ENCODE peak calls at places on chromosomes 5 and 9, in nine cellular contexts. J, D, R, H, W, F, G, T and Z are unnamed samples. For H3K4me1, the result is how much of the 10 kb centered on the place peaks cover.

GRCh38 chr5:90874066-90874465 is 315.5 kb downstream of the ADGRV1 start:
- DNase-seq in J (no peak), D (no peak), R (no peak), H (no peak), W (no peak), F (no peak), G (no peak), T (no peak), Z (no peak)

GRCh38 chr5:157541452-157542118 is 34.0 kb downstream of the ADAM19 start:
- DNase-seq in J (no peak), D (no peak), R (no peak), H (no peak), W (no peak), F (no peak), G (no peak), T (no peak), Z (no peak)

GRCh38 chr5:109450129-109450877 is 40.5 kb upstream of the PJA2 start:
- DNase-seq in J (no peak), D (no peak), R (no peak), H (no peak), W (peak), F (no peak), G (no peak), T (no peak), Z (no peak)

GRCh38 chr5:125746936-125747335 is 676.3 kb upstream of the GRAMD2B start:
- DNase-seq in J (no peak), D (no peak), R (no peak), H (no peak), W (no peak), F (no peak), G (no peak), T (no peak), Z (no peak)

GRCh38 chr5:73911761-73912393 is 285.9 kb downstream of the ARHGEF28 start:
- DNase-seq in J (no peak), D (no peak), R (no peak), H (peak), W (no peak), F (no peak), G (no peak), T (no peak), Z (no peak)

GRCh38 chr5:116437922-116438578 is 136.6 kb downstream of the SEMA6A start:
- DNase-seq in J (no peak), D (no peak), R (no peak), H (no peak), W (no peak), F (no peak), G (no peak), T (no peak), Z (no peak)

GRCh38 chr9:129166962-129167557 is 11.0 kb downstream of the IER5L start:
- DNase-seq in J (peak), D (peak), R (no peak), H (peak), W (no peak), F (peak), G (peak), T (no peak), Z (peak)

GRCh38 chr9:38059233-38059936 is 9.6 kb downstream of the SHB start:
- DNase-seq in J (no peak), D (no peak), R (no peak), H (no peak), W (no peak), F (no peak), G (no peak), T (no peak), Z (no peak)

GRCh38 chr5:6461006-6461405 is 12.3 kb downstream of the UBE2QL1 start:
- DNase-seq in J (no peak), D (no peak), R (no peak), H (no peak), W (no peak), F (no peak), G (no peak), T (no peak), Z (no peak)

GRCh38 chr9:129624947-129625346 is 1.0 kb upstream of the NTMT1 start:
- DNase-seq in J (peak), D (no peak), R (no peak), H (no peak), W (peak), F (no peak), G (no peak), T (peak), Z (no peak)

GRCh38 chr5:31209341-31209740 is 15.9 kb downstream of the CDH6 start:
- DNase-seq in J (no peak), D (no peak), R (no peak), H (no peak), W (no peak), F (no peak), G (no peak), T (no peak), Z (no peak)

GRCh38 chr9:105063665-105064247 is 135.8 kb upstream of the ABCA1 start:
- DNase-seq in J (no peak), D (no peak), R (no peak), H (peak), W (no peak), F (no peak), G (no peak), T (no peak), Z (no peak)

GRCh38 chr9:129550199-129550839 is 70.6 kb downstream of the C9orf50 start:
- DNase-seq in J (no peak), D (peak), R (no peak), H (peak), W (no peak), F (peak), G (peak), T (peak), Z (no peak)

GRCh38 chr9:109556061-109556460 is 58.0 kb upstream of the PTPN3 start:
- DNase-seq in J (no peak), D (no peak), R (no peak), H (no peak), W (no peak), F (no peak), G (no peak), T (no peak), Z (no peak)

GRCh38 chr5:28542968-28543367 is 1504.6 kb upstream of the CDH9 start:
- DNase-seq in J (no peak), D (no peak), R (no peak), H (peak), W (no peak), F (no peak), G (no peak), T (no peak), Z (no peak)

GRCh38 chr9:134730011-134730760 is 88.6 kb downstream of the COL5A1 start:
- DNase-seq in J (no peak), D (peak), R (no peak), H (peak), W (no peak), F (no peak), G (no peak), T (no peak), Z (no peak)

GRCh38 chr9:83649080-83649479 is 26.1 kb downstream of the IDNK start:
- DNase-seq in J (peak), D (peak), R (no peak), H (peak), W (peak), F (peak), G (peak), T (peak), Z (no peak)

GRCh38 chr5:93279292-93279974 is 301.6 kb downstream of the NR2F1-AS1 start:
- DNase-seq in J (no peak), D (no peak), R (no peak), H (no peak), W (no peak), F (no peak), G (no peak), T (no peak), Z (no peak)

GRCh38 chr5:52947208-52947607 is 41.9 kb upstream of the ITGA2 start:
- DNase-seq in J (no peak), D (no peak), R (no peak), H (no peak), W (no peak), F (no peak), G (no peak), T (no peak), Z (no peak)

GRCh38 chr5:15601274-15601673 is 101.3 kb downstream of the FBXL7 start:
- DNase-seq in J (no peak), D (no peak), R (no peak), H (peak), W (no peak), F (no peak), G (no peak), T (peak), Z (no peak)

GRCh38 chr9:95381243-95381642 is 63.7 kb upstream of the FANCC start:
- DNase-seq in J (peak), D (no peak), R (peak), H (peak), W (no peak), F (no peak), G (no peak), T (no peak), Z (no peak)

GRCh38 chr5:157571357-157571827 is 4.2 kb downstream of the ADAM19 start:
- DNase-seq in J (no peak), D (no peak), R (peak), H (peak), W (peak), F (peak), G (no peak), T (no peak), Z (no peak)

GRCh38 chr5:150329881-150330876 is 27.3 kb upstream of the TCOF1 start:
- DNase-seq in J (no peak), D (no peak), R (no peak), H (no peak), W (no peak), F (no peak), G (no peak), T (no peak), Z (no peak)

GRCh38 chr5:90941002-90941720 is 382.6 kb downstream of the ADGRV1 start:
- DNase-seq in J (no peak), D (no peak), R (no peak), H (no peak), W (no peak), F (no peak), G (no peak), T (no peak), Z (no peak)

GRCh38 chr5:143261748-143262392 is 141.6 kb downstream of the NR3C1 start:
- DNase-seq in J (no peak), D (no peak), R (no peak), H (peak), W (no peak), F (no peak), G (no peak), T (no peak), Z (no peak)

GRCh38 chr9:105405514-105406131 is 42.2 kb upstream of the FSD1L start:
- DNase-seq in J (no peak), D (no peak), R (peak), H (no peak), W (no peak), F (no peak), G (no peak), T (no peak), Z (no peak)

GRCh38 chr9:28207657-28208056 is 634.4 kb upstream of the C9orf72 start:
- DNase-seq in J (no peak), D (no peak), R (no peak), H (peak), W (no peak), F (no peak), G (no peak), T (no peak), Z (no peak)

GRCh38 chr5:102536323-102536928 is 37.6 kb upstream of the SLCO6A1 start:
- DNase-seq in J (no peak), D (no peak), R (no peak), H (peak), W (peak), F (no peak), G (no peak), T (peak), Z (no peak)

GRCh38 chr5:89338935-89339334 is 456.0 kb upstream of the MEF2C start:
- DNase-seq in J (no peak), D (no peak), R (no peak), H (peak), W (no peak), F (no peak), G (no peak), T (no peak), Z (no peak)

GRCh38 chr5:54651482-54652076 is 134.0 kb downstream of the SNX18 start:
- DNase-seq in J (no peak), D (peak), R (no peak), H (peak), W (no peak), F (no peak), G (peak), T (no peak), Z (no peak)

DNA sequence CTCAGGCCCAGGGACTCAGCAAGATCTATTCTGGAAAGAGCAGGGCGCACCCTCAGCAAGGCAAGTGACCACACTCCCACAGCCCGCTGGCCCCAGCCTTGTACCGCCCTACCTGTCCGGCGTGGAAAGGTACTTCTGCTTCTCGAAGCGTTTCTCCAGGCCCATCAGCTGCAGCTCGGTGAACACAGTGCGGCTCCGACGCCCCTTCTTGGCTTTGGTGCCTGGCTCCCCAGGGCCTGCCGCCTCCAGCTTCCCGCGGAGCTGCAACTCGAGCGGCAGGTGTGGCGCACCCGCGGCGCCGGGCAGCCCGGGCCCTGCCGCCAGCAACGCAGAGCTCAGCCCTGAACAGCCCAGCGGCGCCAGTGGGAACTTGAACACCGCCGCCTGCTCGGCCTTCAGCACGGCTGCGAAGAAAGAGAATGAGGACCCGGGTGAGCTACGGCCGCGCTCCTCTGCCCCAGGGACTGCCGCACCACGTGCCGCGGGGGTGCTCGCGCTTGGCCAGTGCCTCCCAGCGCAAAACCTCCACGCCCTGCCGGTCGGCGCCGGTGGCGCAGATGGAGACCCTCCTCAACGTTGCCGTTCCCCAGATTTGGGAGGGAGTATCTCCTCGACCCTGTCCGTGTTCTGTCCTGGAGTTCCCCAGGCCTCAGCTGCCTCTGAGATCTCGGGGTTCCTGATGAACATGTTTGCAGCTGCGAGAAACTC is 2.2 kb downstream of the BARX1 start:
- DNase-seq in J (no peak), D (no peak), R (no peak), H (no peak), W (no peak), F (no peak), G (no peak), T (no peak), Z (no peak)
- H3K4me3 ChIP-seq in J (no peak), D (no peak), R (no peak), H (no peak), W (no peak), F (no peak), G (no peak), T (no peak), Z (no peak)

GRCh38 chr5:127650022-127650421 is 1.1 kb downstream of the CTXN3 start:
- DNase-seq in J (no peak), D (no peak), R (no peak), H (peak), W (no peak), F (no peak), G (no peak), T (no peak), Z (no peak)

GRCh38 chr5:127648997-127649550 is at the start of gene CTXN3:
- DNase-seq in J (no peak), D (no peak), R (no peak), H (no peak), W (no peak), F (no peak), G (no peak), T (no peak), Z (no peak)

GRCh38 chr5:127643607-127644006 is 5.3 kb upstream of the CTXN3 start:
- DNase-seq in J (no peak), D (no peak), R (no peak), H (no peak), W (no peak), F (no peak), G (no peak), T (no peak), Z (no peak)

GRCh38 chr5:127647361-127647958 is 1.4 kb upstream of the CTXN3 start:
- DNase-seq in J (no peak), D (no peak), R (no peak), H (no peak), W (no peak), F (no peak), G (no peak), T (no peak), Z (no peak)

GRCh38 chr5:127645300-127645726 is 3.6 kb upstream of the CTXN3 start:
- DNase-seq in J (no peak), D (no peak), R (no peak), H (no peak), W (no peak), F (no peak), G (no peak), T (peak), Z (no peak)
- H3K4me1 ChIP-seq in J (under half), D (under half), R (under half), H (under half), W (under half), F (under half), G (under half), T (under half), Z (under half)

GRCh38 chr5:131209175-131209505 is 38.4 kb downstream of the LYRM7 start:
- DNase-seq in J (no peak), D (no peak), R (no peak), H (no peak), W (no peak), F (no peak), G (no peak), T (no peak), Z (no peak)
- H3K4me3 ChIP-seq in J (no peak), D (no peak), R (no peak), H (no peak), W (peak), F (no peak), G (no peak), T (no peak), Z (no peak)

GRCh38 chr9:122371851-122372250 is 1.0 kb downstream of the PTGS1 start:
- DNase-seq in J (no peak), D (no peak), R (no peak), H (no peak), W (no peak), F (no peak), G (no peak), T (no peak), Z (no peak)
- H3K4me1 ChIP-seq in J (under half), D (under half), R (under half), H (under half), W (under half), F (under half), G (under half), T (under half), Z (half or more)